ENCODE peak calls at places on chromosomes 7 and 10, in four cellular contexts. Z is IMR-90, Q is AG09309, F is AG04450. H is an unnamed sample.

GRCh38 chr10:123146013-123146891 is 1.7 kb upstream of the HMX2 start:
- DNase-seq in F (no peak), Q (no peak), Z (no peak), H (no peak)

GRCh38 chr10:111247781-111248389 is 171.1 kb downstream of the ADRA2A start:
- DNase-seq in F (no peak), Q (no peak), Z (no peak), H (no peak)

GRCh38 chr10:95275726-95276366 is 15.0 kb downstream of the PDLIM1 start:
- DNase-seq in Q (no peak), F (no peak), Z (peak), H (no peak)

GRCh38 chr7:90224204-90224603 is 12.7 kb downstream of the STEAP2 start:
- DNase-seq in Q (no peak), F (no peak), Z (no peak), H (no peak)

GRCh38 chr10:99966306-99966705 is 43.4 kb downstream of the DNMBP start:
- DNase-seq in Z (peak), F (no peak), Q (peak), H (peak)

GRCh38 chr7:97871659-97872024 is 566 bp downstream of the ASNS start:
- DNase-seq in Q (no peak), F (no peak), Z (no peak), H (no peak)

GRCh38 chr10:35336921-35337741 is 822 bp downstream of the CCNY start:
- DNase-seq in Q (no peak), F (no peak), Z (no peak), H (no peak)

GRCh38 chr10:103742779-103743178 is 112.6 kb downstream of the SH3PXD2A start:
- DNase-seq in F (no peak), Z (no peak), Q (no peak), H (no peak)

GRCh38 chr7:143519411-143520131 is 41.9 kb downstream of the TAS2R41 start:
- DNase-seq in Z (peak), Q (no peak), F (peak), H (peak)

GRCh38 chr7:54349259-54349658 is 192.9 kb upstream of the VSTM2A start:
- DNase-seq in F (no peak), Z (no peak), Q (no peak), H (no peak)

GRCh38 chr10:110993024-110993693 is 73.8 kb downstream of the SHOC2 start:
- DNase-seq in Z (peak), F (peak), Q (peak), H (peak)

GRCh38 chr7:108630002-108630401 is 60.3 kb downstream of the DNAJB9 start:
- DNase-seq in Z (peak), Q (no peak), F (no peak), H (peak)

GRCh38 chr10:48683424-48683823 is 1.2 kb upstream of the WDFY4 start:
- DNase-seq in F (no peak), Z (no peak), Q (no peak), H (no peak)

GRCh38 chr7:52249741-52250140 is 785.7 kb upstream of the POM121L12 start:
- DNase-seq in Z (no peak), F (no peak), Q (no peak), H (no peak)

GRCh38 chr7:74134117-74134539 is 40.0 kb upstream of the EIF4H start:
- DNase-seq in F (no peak), Z (no peak), Q (no peak), H (no peak)

GRCh38 chr10:73956476-73957338 is 41.2 kb upstream of the VCL start:
- DNase-seq in F (no peak), Z (peak), Q (no peak), H (no peak)

GRCh38 chr10:121698336-121698735 is 100.1 kb upstream of the FGFR2 start:
- DNase-seq in Z (no peak), F (no peak), Q (no peak), H (peak)

GRCh38 chr7:135978624-135979023 is 1.5 kb upstream of the MTPN start:
- DNase-seq in Z (no peak), Q (no peak), F (no peak), H (no peak)

GRCh38 chr10:18567343-18567856 is 84.0 kb downstream of the NSUN6 start:
- DNase-seq in F (no peak), Z (no peak), Q (no peak), H (no peak)
- H3K4me3 ChIP-seq in F (no peak), Z (no peak), Q (no peak), H (no peak)

DNA sequence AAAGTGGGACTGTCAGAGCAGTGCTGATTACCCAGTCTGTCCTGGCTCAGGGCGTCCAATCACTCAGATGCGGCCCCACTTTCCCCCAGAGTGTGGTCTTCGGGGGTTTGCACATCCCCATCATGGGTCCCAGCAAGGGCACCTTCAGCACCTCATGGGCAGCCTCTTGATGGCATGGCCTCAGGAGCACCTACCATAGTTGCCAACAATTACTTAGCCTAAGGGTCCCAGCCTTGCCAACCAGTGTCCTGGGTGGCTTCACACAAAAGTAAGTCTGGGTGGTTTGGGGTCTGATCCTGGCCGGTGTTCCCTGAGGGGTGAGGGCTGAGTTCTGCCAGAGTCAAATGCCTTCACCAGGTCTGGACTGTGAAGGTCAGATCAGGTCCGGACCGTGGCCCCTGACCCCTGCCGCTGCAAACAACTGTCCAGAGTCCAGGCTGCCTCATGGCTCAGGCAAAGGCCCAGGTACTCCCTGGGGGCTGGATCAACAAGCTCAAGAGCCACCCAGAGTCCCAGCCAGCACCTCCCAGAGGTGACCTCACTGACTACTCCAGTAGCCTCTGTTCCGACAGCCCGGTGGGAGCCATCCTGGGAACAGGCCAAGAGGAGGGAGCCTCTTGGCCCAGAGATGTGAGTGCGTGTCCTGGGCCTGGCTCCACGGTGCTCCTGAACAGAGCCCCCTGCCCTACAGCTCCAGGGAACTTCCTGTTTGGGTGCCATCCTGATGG is 6.2 kb upstream of the MARVELD1 start:
- DNase-seq in Z (no peak), F (no peak), Q (no peak), H (no peak)
- TF ChIP-seq CTCF in Z (no peak), F (no peak), Q (no peak), H (no peak)

GRCh38 chr7:20793686-20794394 is 7.2 kb upstream of the SP8 start:
- DNase-seq in Z (no peak), F (no peak), Q (no peak), H (no peak)
- H3K4me3 ChIP-seq in Z (no peak), F (no peak), Q (no peak), H (no peak)

GRCh38 chr7:121510302-121510701 is 114.2 kb upstream of the FAM3C start:
- DNase-seq in F (no peak), Z (no peak), Q (no peak), H (no peak)
- TF ChIP-seq CTCF in F (no peak), Z (no peak), Q (no peak), H (no peak)

DNA sequence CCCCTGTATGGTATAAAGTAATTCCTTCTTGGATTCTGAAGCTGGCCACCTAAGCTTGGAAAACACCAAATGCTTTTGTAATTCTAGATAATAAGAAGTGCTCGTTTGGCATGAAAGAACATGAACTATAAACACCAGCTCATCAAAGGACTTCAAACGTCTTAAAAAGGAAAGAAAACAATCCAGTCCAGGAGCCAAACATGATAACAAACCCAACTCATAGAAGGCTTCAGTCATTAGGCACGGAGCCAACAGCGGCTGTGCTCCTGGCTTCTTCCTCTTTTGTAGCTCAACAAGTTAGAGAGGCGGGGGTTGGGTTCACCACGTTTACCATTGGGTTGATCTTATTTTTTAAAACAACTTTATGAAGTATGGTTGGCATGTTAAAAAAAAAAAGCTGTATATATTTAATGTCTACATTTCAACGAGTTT is 56.4 kb upstream of the ECHDC3 start:
- DNase-seq in F (no peak), Q (no peak), Z (peak), H (no peak)
- H3K4me3 ChIP-seq in F (peak), Q (no peak), Z (no peak), H (no peak)

GRCh38 chr10:126157127-126157526 is 231.2 kb downstream of the ADAM12 start:
- DNase-seq in Q (no peak), Z (no peak), F (no peak), H (no peak)
- TF ChIP-seq CTCF in Q (no peak), Z (no peak), F (no peak), H (no peak)

DNA sequence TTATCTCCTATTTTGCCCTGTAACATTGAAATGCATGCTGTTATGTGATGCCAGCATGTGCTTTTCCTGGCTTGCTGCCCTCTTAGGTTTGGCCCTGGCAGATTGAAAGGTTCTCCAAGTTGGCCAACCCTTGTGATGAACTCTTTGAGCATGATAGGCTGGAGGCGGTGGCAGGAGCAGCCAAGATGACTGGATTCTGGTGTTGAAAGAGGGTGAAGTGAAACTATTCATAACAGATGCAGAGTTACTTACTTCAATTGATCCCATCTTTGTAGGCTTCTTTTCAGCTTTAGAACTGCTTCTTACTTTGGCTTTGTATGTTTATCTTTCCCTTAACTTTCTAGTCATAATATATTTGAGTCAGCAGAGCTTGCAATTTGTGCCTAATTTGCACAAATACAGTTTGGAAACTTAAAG is 57.6 kb downstream of the BICC1 start:
- DNase-seq in Z (peak), Q (no peak), F (no peak), H (no peak)
- H3K4me3 ChIP-seq in Z (no peak), Q (no peak), F (no peak), H (no peak)

H was measured in retinal pigment epithelial cell.